ENCODE peak calls at places on chromosomes 12 and 14, in seven cellular contexts. One of them, this sample, is unnamed.

GRCh38 chr12:124307556-124307825 is 12.6 kb downstream of the RFLNA start:
- DNase-seq in esophagus squamous epithelium: no peak
- DNase-seq in fibroblast of mammary gland: no peak
- DNase-seq in ovary: no peak
- DNase-seq in AG04449: no peak
- DNase-seq in cardiac muscle cell: no peak
- DNase-seq in OCI-LY7: no peak
- DNase-seq in this sample: no peak

GRCh38 chr14:73227812-73228781 is 9.2 kb upstream of the PAPLN start:
- DNase-seq in AG04449: peak
- DNase-seq in OCI-LY7: no peak
- DNase-seq in fibroblast of mammary gland: peak
- DNase-seq in esophagus squamous epithelium: no peak
- DNase-seq in cardiac muscle cell: no peak
- DNase-seq in ovary: peak
- DNase-seq in this sample: no peak

GRCh38 chr12:6820171-6820570 is 1.4 kb upstream of the GPR162 start:
- DNase-seq in esophagus squamous epithelium: no peak
- DNase-seq in fibroblast of mammary gland: no peak
- DNase-seq in OCI-LY7: no peak
- DNase-seq in cardiac muscle cell: no peak
- DNase-seq in ovary: no peak
- DNase-seq in AG04449: no peak
- DNase-seq in this sample: no peak

GRCh38 chr14:50875359-50876090 is 3.7 kb downstream of the ABHD12B start:
- DNase-seq in OCI-LY7: peak
- DNase-seq in cardiac muscle cell: no peak
- DNase-seq in AG04449: no peak
- DNase-seq in esophagus squamous epithelium: no peak
- DNase-seq in fibroblast of mammary gland: peak
- DNase-seq in ovary: no peak
- DNase-seq in this sample: no peak

GRCh38 chr14:39266871-39267591 is 33.3 kb downstream of the MIA2 start:
- DNase-seq in AG04449: no peak
- DNase-seq in ovary: peak
- DNase-seq in OCI-LY7: peak
- DNase-seq in cardiac muscle cell: peak
- DNase-seq in fibroblast of mammary gland: peak
- DNase-seq in esophagus squamous epithelium: peak
- DNase-seq in this sample: peak

GRCh38 chr12:118033331-118033730 is 16.8 kb downstream of the RFC5 start:
- DNase-seq in esophagus squamous epithelium: no peak
- DNase-seq in AG04449: no peak
- DNase-seq in OCI-LY7: no peak
- DNase-seq in fibroblast of mammary gland: no peak
- DNase-seq in ovary: no peak
- DNase-seq in cardiac muscle cell: no peak
- DNase-seq in this sample: no peak

GRCh38 chr12:94609917-94610443 is 40.4 kb downstream of the TMCC3 start:
- DNase-seq in esophagus squamous epithelium: no peak
- DNase-seq in fibroblast of mammary gland: no peak
- DNase-seq in ovary: no peak
- DNase-seq in OCI-LY7: no peak
- DNase-seq in cardiac muscle cell: no peak
- DNase-seq in AG04449: no peak
- DNase-seq in this sample: no peak

GRCh38 chr12:62138527-62138926 is 121.7 kb upstream of the USP15 start:
- DNase-seq in esophagus squamous epithelium: no peak
- DNase-seq in AG04449: no peak
- DNase-seq in cardiac muscle cell: no peak
- DNase-seq in fibroblast of mammary gland: no peak
- DNase-seq in OCI-LY7: no peak
- DNase-seq in ovary: no peak
- DNase-seq in this sample: no peak

GRCh38 chr12:442235-442884 is 17.4 kb upstream of the B4GALNT3 start:
- DNase-seq in cardiac muscle cell: peak
- DNase-seq in esophagus squamous epithelium: no peak
- DNase-seq in fibroblast of mammary gland: peak
- DNase-seq in AG04449: no peak
- DNase-seq in ovary: peak
- DNase-seq in OCI-LY7: peak
- DNase-seq in this sample: no peak

GRCh38 chr12:51922762-51923505 is 15.6 kb downstream of the ACVRL1 start:
- DNase-seq in esophagus squamous epithelium: no peak
- DNase-seq in OCI-LY7: peak
- DNase-seq in ovary: no peak
- DNase-seq in fibroblast of mammary gland: peak
- DNase-seq in AG04449: peak
- DNase-seq in cardiac muscle cell: no peak
- DNase-seq in this sample: no peak

GRCh38 chr14:32400480-32400879 is 71.4 kb downstream of the AKAP6 start:
- DNase-seq in fibroblast of mammary gland: peak
- DNase-seq in AG04449: peak
- DNase-seq in cardiac muscle cell: no peak
- DNase-seq in esophagus squamous epithelium: no peak
- DNase-seq in ovary: no peak
- DNase-seq in OCI-LY7: no peak
- DNase-seq in this sample: no peak

GRCh38 chr12:103851127-103851526 is 10.1 kb upstream of the NT5DC3 start:
- DNase-seq in cardiac muscle cell: no peak
- DNase-seq in AG04449: no peak
- DNase-seq in OCI-LY7: no peak
- DNase-seq in fibroblast of mammary gland: no peak
- DNase-seq in esophagus squamous epithelium: no peak
- DNase-seq in ovary: no peak
- DNase-seq in this sample: no peak

GRCh38 chr14:21997300-21997699 is 323.7 kb upstream of the OR4E1 start:
- DNase-seq in esophagus squamous epithelium: no peak
- DNase-seq in AG04449: no peak
- DNase-seq in fibroblast of mammary gland: peak
- DNase-seq in OCI-LY7: peak
- DNase-seq in cardiac muscle cell: peak
- DNase-seq in ovary: no peak
- DNase-seq in this sample: no peak

GRCh38 chr14:31926652-31927347 is 150.3 kb upstream of the ARHGAP5 start:
- DNase-seq in ovary: no peak
- DNase-seq in OCI-LY7: no peak
- DNase-seq in esophagus squamous epithelium: no peak
- DNase-seq in cardiac muscle cell: no peak
- DNase-seq in fibroblast of mammary gland: no peak
- DNase-seq in AG04449: no peak
- DNase-seq in this sample: no peak

GRCh38 chr12:86158956-86159355 is 97.2 kb downstream of the MGAT4C start:
- DNase-seq in fibroblast of mammary gland: peak
- DNase-seq in AG04449: no peak
- DNase-seq in esophagus squamous epithelium: no peak
- DNase-seq in OCI-LY7: no peak
- DNase-seq in cardiac muscle cell: no peak
- DNase-seq in ovary: no peak
- DNase-seq in this sample: no peak

GRCh38 chr12:83818888-83819287 is 1093.7 kb downstream of the SLC6A15 start:
- DNase-seq in AG04449: no peak
- DNase-seq in OCI-LY7: no peak
- DNase-seq in fibroblast of mammary gland: peak
- DNase-seq in cardiac muscle cell: no peak
- DNase-seq in esophagus squamous epithelium: no peak
- DNase-seq in ovary: no peak
- DNase-seq in this sample: no peak

GRCh38 chr14:62289471-62289870 is 527.3 kb downstream of the SNAPC1 start:
- DNase-seq in fibroblast of mammary gland: peak
- DNase-seq in esophagus squamous epithelium: no peak
- DNase-seq in AG04449: peak
- DNase-seq in cardiac muscle cell: no peak
- DNase-seq in OCI-LY7: no peak
- DNase-seq in ovary: no peak
- DNase-seq in this sample: no peak

GRCh38 chr14:71022015-71022919 is 115.0 kb downstream of the PCNX1 start:
- DNase-seq in ovary: no peak
- DNase-seq in AG04449: no peak
- DNase-seq in fibroblast of mammary gland: no peak
- DNase-seq in OCI-LY7: no peak
- DNase-seq in cardiac muscle cell: no peak
- DNase-seq in esophagus squamous epithelium: no peak
- DNase-seq in this sample: no peak

GRCh38 chr12:96225003-96225855 is 31.1 kb downstream of the ELK3 start:
- DNase-seq in cardiac muscle cell: peak
- DNase-seq in ovary: peak
- DNase-seq in AG04449: no peak
- DNase-seq in esophagus squamous epithelium: no peak
- DNase-seq in OCI-LY7: no peak
- DNase-seq in fibroblast of mammary gland: no peak
- DNase-seq in this sample: no peak

GRCh38 chr14:21384494-21384851 is 654 bp upstream of the SUPT16H start:
- DNase-seq in cardiac muscle cell: no peak
- DNase-seq in OCI-LY7: no peak
- DNase-seq in AG04449: no peak
- DNase-seq in esophagus squamous epithelium: no peak
- DNase-seq in ovary: no peak
- DNase-seq in fibroblast of mammary gland: no peak
- DNase-seq in this sample: no peak

GRCh38 chr12:53602176-53602942 is 23.8 kb downstream of the ATF7 start:
- DNase-seq in fibroblast of mammary gland: no peak
- DNase-seq in ovary: no peak
- DNase-seq in OCI-LY7: no peak
- DNase-seq in AG04449: no peak
- DNase-seq in esophagus squamous epithelium: no peak
- DNase-seq in cardiac muscle cell: no peak
- DNase-seq in this sample: no peak

GRCh38 chr12:53596920-53597363 is 29.2 kb downstream of the ATF7 start:
- DNase-seq in OCI-LY7: no peak
- DNase-seq in fibroblast of mammary gland: peak
- DNase-seq in esophagus squamous epithelium: no peak
- DNase-seq in AG04449: peak
- DNase-seq in cardiac muscle cell: peak
- DNase-seq in ovary: no peak
- DNase-seq in this sample: no peak

GRCh38 chr12:53601296-53601847 is 24.8 kb downstream of the ATF7 start:
- DNase-seq in fibroblast of mammary gland: no peak
- DNase-seq in ovary: peak
- DNase-seq in esophagus squamous epithelium: no peak
- DNase-seq in OCI-LY7: peak
- DNase-seq in AG04449: no peak
- DNase-seq in cardiac muscle cell: no peak
- DNase-seq in this sample: no peak

GRCh38 chr12:53600490-53601295 is 25.5 kb downstream of the ATF7 start:
- DNase-seq in fibroblast of mammary gland: no peak
- DNase-seq in OCI-LY7: peak
- DNase-seq in cardiac muscle cell: no peak
- DNase-seq in AG04449: no peak
- DNase-seq in esophagus squamous epithelium: no peak
- DNase-seq in ovary: no peak
- DNase-seq in this sample: no peak

DNA sequence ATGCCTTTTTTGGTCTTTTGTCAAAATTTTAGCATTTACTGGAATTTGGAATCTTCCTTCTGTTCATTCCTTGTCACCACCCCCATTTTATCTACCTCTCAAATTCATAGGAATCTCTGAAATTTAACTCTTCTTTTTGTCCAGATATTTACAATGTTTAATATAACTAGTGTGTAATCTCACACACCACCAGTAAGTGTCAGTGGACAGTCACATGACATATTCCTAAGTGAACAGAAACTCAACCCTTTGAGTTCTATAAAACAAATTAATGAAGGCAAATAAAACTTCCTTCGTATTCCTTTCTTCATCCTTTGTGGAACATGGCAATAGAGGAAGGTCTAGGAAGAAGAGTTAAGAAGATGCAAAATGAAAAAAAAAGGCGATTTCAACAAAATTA is 26.6 kb downstream of the ATF7 start:
- DNase-seq in AG04449: no peak
- DNase-seq in fibroblast of mammary gland: no peak
- DNase-seq in ovary: no peak
- DNase-seq in cardiac muscle cell: no peak
- DNase-seq in esophagus squamous epithelium: no peak
- DNase-seq in OCI-LY7: no peak
- DNase-seq in this sample: no peak
- TF ChIP-seq CTCF in AG04449: no peak
- TF ChIP-seq CTCF in fibroblast of mammary gland: no peak
- TF ChIP-seq CTCF in ovary: no peak
- TF ChIP-seq CTCF in cardiac muscle cell: peak
- TF ChIP-seq CTCF in esophagus squamous epithelium: no peak
- TF ChIP-seq CTCF in OCI-LY7: peak
- TF ChIP-seq CTCF in this sample: no peak

GRCh38 chr14:77124345-77125274 is 17.0 kb downstream of the ZDHHC22 start:
- DNase-seq in AG04449: no peak
- DNase-seq in esophagus squamous epithelium: no peak
- DNase-seq in OCI-LY7: peak
- DNase-seq in fibroblast of mammary gland: peak
- DNase-seq in ovary: no peak
- DNase-seq in cardiac muscle cell: peak
- DNase-seq in this sample: no peak
- TF ChIP-seq CTCF in AG04449: peak
- TF ChIP-seq CTCF in esophagus squamous epithelium: peak
- TF ChIP-seq CTCF in OCI-LY7: peak
- TF ChIP-seq CTCF in fibroblast of mammary gland: no peak
- TF ChIP-seq CTCF in ovary: peak
- TF ChIP-seq CTCF in cardiac muscle cell: peak
- TF ChIP-seq CTCF in this sample: peak

DNA sequence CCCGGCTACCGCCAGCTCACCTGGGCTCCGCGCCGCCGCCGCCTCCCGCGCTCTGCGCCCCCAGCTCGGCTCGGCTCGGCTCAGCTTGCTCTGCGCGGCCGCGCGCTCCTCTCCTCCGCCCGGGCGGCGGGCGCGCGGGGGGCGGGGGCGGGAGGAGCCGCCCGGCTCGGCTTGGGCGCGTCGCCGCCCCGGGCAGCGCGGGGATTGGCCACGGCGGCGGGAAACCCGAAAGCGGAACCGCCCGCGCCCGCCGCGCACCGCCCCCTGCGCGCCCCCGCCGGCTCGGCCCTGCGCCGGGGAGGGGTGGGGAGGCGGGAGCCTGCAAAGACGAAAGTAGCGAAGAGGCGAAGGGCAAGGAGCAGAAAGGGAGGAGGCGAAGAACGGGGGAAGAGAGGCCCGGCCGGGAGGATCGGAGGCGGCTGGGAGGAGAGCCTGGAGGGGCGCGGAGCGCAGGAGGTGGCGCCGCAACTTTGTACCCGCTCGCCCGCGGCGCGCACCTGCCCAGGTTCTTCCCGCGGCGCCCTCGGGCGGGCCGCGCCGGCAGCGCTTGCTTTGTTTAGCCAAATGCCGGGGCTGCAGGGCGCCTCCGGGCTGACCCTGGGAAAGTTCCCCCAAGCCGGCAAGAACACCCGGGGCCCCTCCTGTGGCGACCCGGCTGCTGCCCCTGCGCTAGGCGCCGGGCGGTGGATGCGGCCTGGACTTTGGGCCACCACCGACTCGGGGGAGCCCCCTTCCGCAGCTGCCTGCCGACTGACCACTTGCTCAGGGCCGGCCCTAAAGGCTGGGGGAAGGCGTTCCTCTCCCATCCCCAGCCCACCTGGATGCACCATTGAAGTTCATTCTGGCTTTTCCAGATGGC is at the start of gene CAMKK2:
- DNase-seq in esophagus squamous epithelium: no peak
- DNase-seq in OCI-LY7: peak
- DNase-seq in AG04449: no peak
- DNase-seq in fibroblast of mammary gland: peak
- DNase-seq in cardiac muscle cell: peak
- DNase-seq in ovary: peak
- DNase-seq in this sample: no peak
- TF ChIP-seq CTCF in esophagus squamous epithelium: no peak
- TF ChIP-seq CTCF in OCI-LY7: peak
- TF ChIP-seq CTCF in AG04449: no peak
- TF ChIP-seq CTCF in fibroblast of mammary gland: no peak
- TF ChIP-seq CTCF in cardiac muscle cell: peak
- TF ChIP-seq CTCF in ovary: peak
- TF ChIP-seq CTCF in this sample: no peak

GRCh38 chr12:47164730-47165439 is 85.1 kb upstream of the AMIGO2 start:
- DNase-seq in cardiac muscle cell: no peak
- DNase-seq in esophagus squamous epithelium: no peak
- DNase-seq in AG04449: no peak
- DNase-seq in ovary: no peak
- DNase-seq in OCI-LY7: no peak
- DNase-seq in fibroblast of mammary gland: peak
- DNase-seq in this sample: no peak
- TF ChIP-seq CTCF in cardiac muscle cell: peak
- TF ChIP-seq CTCF in esophagus squamous epithelium: no peak
- TF ChIP-seq CTCF in AG04449: no peak
- TF ChIP-seq CTCF in ovary: no peak
- TF ChIP-seq CTCF in OCI-LY7: peak
- TF ChIP-seq CTCF in fibroblast of mammary gland: no peak
- TF ChIP-seq CTCF in this sample: no peak

This sample was measured in thoracic aorta.